ENCODE peak calls at places on chromosomes 13 and 19, in five cellular contexts. A is GM12878, L is H1, X is HepG2, M is NT2/D1. N is an unnamed sample.

GRCh38 chr13:32142956-32143375 is 111.4 kb downstream of the FRY start:
- DNase-seq in A (no peak), L (no peak), X (peak), M (peak), N (no peak)

GRCh38 chr13:52025475-52026245 is 1.2 kb downstream of the UTP14C start:
- DNase-seq in A (no peak), L (no peak), X (peak), M (no peak), N (no peak)

GRCh38 chr13:50396001-50396400 is 380.8 kb downstream of the KCNRG start:
- DNase-seq in A (no peak), L (no peak), X (no peak), M (no peak), N (no peak)

GRCh38 chr19:54928299-54928698 is 19.0 kb downstream of the NLRP7 start:
- DNase-seq in A (no peak), L (no peak), X (no peak), M (no peak), N (no peak)

GRCh38 chr13:113548778-113549621 is 35.6 kb upstream of the TFDP1 start:
- DNase-seq in A (no peak), L (peak), X (no peak), M (no peak), N (no peak)

GRCh38 chr13:101575591-101575990 is 123.1 kb downstream of the ITGBL1 start:
- DNase-seq in A (no peak), L (no peak), X (no peak), M (no peak), N (no peak)

GRCh38 chr19:2064788-2065524 is 13.9 kb upstream of the MKNK2 start:
- DNase-seq in A (no peak), L (no peak), X (no peak), M (no peak), N (no peak)

GRCh38 chr19:55642153-55643002 is 1.1 kb upstream of the ZNF581 start:
- DNase-seq in A (no peak), L (peak), X (no peak), M (no peak), N (no peak)

GRCh38 chr19:2477732-2478191 is 1.8 kb downstream of the GADD45B start:
- DNase-seq in A (no peak), L (no peak), X (no peak), M (no peak), N (no peak)

GRCh38 chr19:38919837-38920528 is 8.0 kb upstream of the CCER2 start:
- DNase-seq in A (no peak), L (no peak), X (no peak), M (no peak), N (no peak)

GRCh38 chr13:113669231-113669870 is 2.3 kb downstream of the GRK1 start:
- DNase-seq in A (no peak), L (no peak), X (no peak), M (no peak), N (no peak)

GRCh38 chr13:106440846-106441245 is 94.6 kb downstream of the EFNB2 start:
- DNase-seq in A (no peak), L (no peak), X (no peak), M (no peak), N (no peak)

GRCh38 chr13:33721719-33722118 is 96.2 kb upstream of the RFC3 start:
- DNase-seq in A (no peak), L (no peak), X (no peak), M (no peak), N (no peak)

GRCh38 chr13:33015791-33016323 is 366 bp upstream of the KL start:
- DNase-seq in A (no peak), L (peak), X (no peak), M (no peak), N (peak)

GRCh38 chr19:1074512-1075283 is 7.7 kb downstream of the ARHGAP45 start:
- DNase-seq in A (no peak), L (no peak), X (no peak), M (no peak), N (no peak)

GRCh38 chr19:36997152-36997842 is 80.9 kb upstream of the ZNF420 start:
- DNase-seq in A (no peak), L (no peak), X (no peak), M (no peak), N (no peak)

GRCh38 chr19:1774999-1775772 is 21.9 kb downstream of the ONECUT3 start:
- DNase-seq in A (no peak), L (peak), X (no peak), M (no peak), N (peak)

GRCh38 chr19:35479278-35479677 is 11.0 kb downstream of the KRTDAP start:
- DNase-seq in A (no peak), L (no peak), X (no peak), M (no peak), N (no peak)

GRCh38 chr13:112658807-112659206 is 31.0 kb upstream of the ATP11A start:
- DNase-seq in A (no peak), L (no peak), X (no peak), M (no peak), N (no peak)

GRCh38 chr13:40539954-40540706 is 126.3 kb downstream of the FOXO1 start:
- DNase-seq in A (no peak), L (no peak), X (peak), M (peak), N (no peak)

GRCh38 chr13:105139380-105140285 is 1395.8 kb downstream of the EFNB2 start:
- DNase-seq in A (peak), L (no peak), X (peak), M (no peak), N (peak)

GRCh38 chr13:109871018-109871370 is 84.6 kb upstream of the IRS2 start:
- DNase-seq in A (no peak), L (no peak), X (no peak), M (no peak), N (no peak)

GRCh38 chr13:80558074-80558473 is 217.1 kb upstream of the SPRY2 start:
- DNase-seq in A (no peak), L (no peak), X (no peak), M (no peak), N (no peak)

GRCh38 chr19:13981467-13981866 is 24.7 kb downstream of the RFX1 start:
- DNase-seq in A (no peak), L (no peak), X (no peak), M (no peak), N (no peak)

GRCh38 chr19:58577581-58578429 is 4.7 kb upstream of the MZF1 start:
- DNase-seq in A (no peak), L (no peak), X (no peak), M (no peak), N (no peak)

GRCh38 chr13:35889560-35889959 is 241.6 kb downstream of the DCLK1 start:
- DNase-seq in A (no peak), L (no peak), X (no peak), M (no peak), N (no peak)

GRCh38 chr19:43430142-43430710 is 15.5 kb downstream of the TEX101 start:
- DNase-seq in A (no peak), L (no peak), X (no peak), M (no peak), N (no peak)

GRCh38 chr13:102845630-102846260 is at the start of gene ERCC5:
- DNase-seq in A (peak), L (peak), X (peak), M (peak), N (peak)

GRCh38 chr13:22936228-22936627 is 244.6 kb upstream of the SGCG start:
- DNase-seq in A (no peak), L (no peak), X (no peak), M (no peak), N (no peak)

GRCh38 chr13:71517004-71517403 is 350.0 kb downstream of the DACH1 start:
- DNase-seq in A (no peak), L (no peak), X (no peak), M (no peak), N (no peak)

GRCh38 chr13:20534038-20534608 is 8.5 kb upstream of the CRYL1 start:
- DNase-seq in A (no peak), L (no peak), X (peak), M (no peak), N (no peak)

GRCh38 chr13:67630640-67631039 is 400.5 kb upstream of the PCDH9 start:
- DNase-seq in A (no peak), L (no peak), X (no peak), M (no peak), N (no peak)

GRCh38 chr19:34220472-34221063 is 33.8 kb upstream of the GARRE1 start:
- DNase-seq in A (no peak), L (peak), X (peak), M (no peak), N (peak)

GRCh38 chr13:39254606-39255005 is 216.3 kb downstream of the NHLRC3 start:
- DNase-seq in A (no peak), L (no peak), X (no peak), M (no peak), N (no peak)

GRCh38 chr13:31545616-31546015 is 193.7 kb upstream of the RXFP2 start:
- DNase-seq in A (no peak), L (no peak), X (no peak), M (no peak), N (no peak)

GRCh38 chr13:58876473-58876872 is 1244.9 kb downstream of the PCDH17 start:
- DNase-seq in A (no peak), L (no peak), X (no peak), M (no peak), N (no peak)

GRCh38 chr13:29884671-29885424 is 34.4 kb upstream of the UBL3 start:
- DNase-seq in A (no peak), L (no peak), X (peak), M (peak), N (no peak)

GRCh38 chr13:76293751-76294150 is 592.5 kb downstream of the KCTD12 start:
- DNase-seq in A (no peak), L (no peak), X (no peak), M (no peak), N (no peak)
- TF ChIP-seq SUZ12 in A (no peak), L (no peak), X (no peak), M (no peak), N (no peak)

GRCh38 chr19:21410166-21410565 is 13.2 kb downstream of the ZNF493 start:
- DNase-seq in A (no peak), L (no peak), X (no peak), M (no peak), N (no peak)
- TF ChIP-seq SUZ12 in A (no peak), L (no peak), X (no peak), M (no peak), N (no peak)

GRCh38 chr13:77749481-77749880 is 52.0 kb downstream of the SLAIN1 start:
- DNase-seq in A (no peak), L (no peak), X (no peak), M (no peak), N (no peak)

GRCh38 chr13:77752512-77753069 is 55.1 kb downstream of the SLAIN1 start:
- DNase-seq in A (no peak), L (no peak), X (no peak), M (no peak), N (no peak)

DNA sequence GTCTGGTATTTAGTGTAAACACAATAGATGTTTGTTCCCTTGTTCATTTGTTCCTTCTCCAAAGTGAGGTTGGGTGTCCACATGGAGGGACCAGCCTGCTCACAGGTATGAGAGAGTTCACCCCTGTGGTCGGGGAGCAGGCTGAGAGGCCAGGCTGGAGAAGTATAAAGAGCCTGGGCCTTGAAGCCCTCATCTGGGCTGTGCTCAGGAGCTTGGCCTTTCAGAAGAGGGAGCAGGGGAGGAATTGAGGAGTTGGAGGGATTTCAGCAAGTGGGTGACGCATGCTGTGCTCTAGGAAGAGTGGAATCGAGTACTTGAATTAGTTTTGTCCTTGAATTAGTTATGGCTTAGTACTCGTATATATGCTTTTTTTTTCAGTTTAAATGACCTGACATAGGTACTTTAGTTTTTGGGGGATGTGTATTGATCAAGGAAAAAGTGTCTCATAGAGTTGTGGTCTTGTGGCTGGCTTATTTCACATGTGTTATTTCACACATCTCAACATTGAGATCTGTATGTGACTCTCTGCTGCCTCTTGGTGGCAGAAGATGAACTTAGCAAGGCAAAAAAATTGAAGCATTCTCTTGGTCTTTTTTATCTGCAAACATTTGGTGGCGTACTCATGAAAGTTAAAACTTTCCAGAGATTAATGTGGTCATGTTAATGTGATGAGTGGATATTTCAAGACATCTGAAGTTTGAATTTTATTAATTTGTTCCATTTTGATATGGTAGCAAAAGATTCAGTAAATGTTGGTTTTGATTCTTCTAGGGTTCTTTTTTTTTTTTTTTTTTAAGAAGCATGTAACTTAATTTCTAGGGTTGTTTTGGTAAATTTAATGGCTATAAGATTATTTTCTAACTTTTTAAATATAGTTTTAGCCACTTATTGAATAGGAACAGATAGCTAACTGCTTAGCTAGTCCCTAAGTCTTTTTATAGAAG is 54.3 kb downstream of the SLAIN1 start:
- DNase-seq in A (peak), L (no peak), X (peak), M (peak), N (peak)
- TF ChIP-seq SUZ12 in A (no peak), L (no peak), X (no peak), M (no peak), N (no peak)

DNA sequence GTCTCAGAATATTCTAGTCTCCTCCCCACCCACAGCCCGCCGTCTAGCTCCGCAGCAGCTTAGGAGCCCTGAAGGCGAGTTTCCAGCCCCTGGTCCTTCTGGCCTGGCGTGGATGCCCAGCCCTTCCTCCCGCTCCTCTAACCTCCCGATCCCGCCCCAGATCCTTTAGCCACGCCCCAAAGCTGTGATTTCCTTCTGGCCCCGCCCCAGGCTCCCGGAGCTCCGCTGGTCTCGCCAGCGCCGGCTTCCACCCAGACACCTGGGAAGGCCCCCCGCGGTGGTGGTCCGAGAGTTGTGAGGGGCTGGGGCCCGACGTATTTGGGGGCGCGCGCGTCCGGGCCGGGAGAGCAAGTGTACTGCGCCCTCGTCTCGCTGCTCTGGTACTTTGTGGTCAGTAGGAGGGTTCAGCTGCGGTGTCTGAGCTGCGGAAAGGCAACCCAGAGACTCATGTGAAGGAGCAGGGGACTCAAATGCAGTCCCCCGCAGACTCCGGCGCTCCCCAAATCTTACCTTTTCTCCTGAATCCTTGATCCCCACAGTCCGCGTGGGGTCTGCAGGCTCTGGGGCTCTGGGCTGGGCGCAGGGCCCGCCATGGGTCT is at the start of gene CGB7:
- DNase-seq in A (no peak), L (peak), X (peak), M (no peak), N (peak)
- TF ChIP-seq SUZ12 in A (no peak), L (no peak), X (no peak), M (no peak), N (no peak)

GRCh38 chr19:5547881-5548280 is 19.9 kb downstream of the TINCR start:
- DNase-seq in A (no peak), L (peak), X (peak), M (peak), N (peak)
- TF ChIP-seq SUZ12 in A (no peak), L (no peak), X (no peak), M (no peak), N (no peak)

GRCh38 chr13:60583911-60584753 is 187.1 kb downstream of the TDRD3 start:
- DNase-seq in A (no peak), L (peak), X (no peak), M (peak), N (no peak)

GRCh38 chr13:60583196-60583908 is 186.3 kb downstream of the TDRD3 start:
- DNase-seq in A (no peak), L (no peak), X (peak), M (peak), N (no peak)

GRCh38 chr13:60590775-60591174 is 193.8 kb downstream of the TDRD3 start:
- DNase-seq in A (no peak), L (no peak), X (no peak), M (no peak), N (no peak)

DNA sequence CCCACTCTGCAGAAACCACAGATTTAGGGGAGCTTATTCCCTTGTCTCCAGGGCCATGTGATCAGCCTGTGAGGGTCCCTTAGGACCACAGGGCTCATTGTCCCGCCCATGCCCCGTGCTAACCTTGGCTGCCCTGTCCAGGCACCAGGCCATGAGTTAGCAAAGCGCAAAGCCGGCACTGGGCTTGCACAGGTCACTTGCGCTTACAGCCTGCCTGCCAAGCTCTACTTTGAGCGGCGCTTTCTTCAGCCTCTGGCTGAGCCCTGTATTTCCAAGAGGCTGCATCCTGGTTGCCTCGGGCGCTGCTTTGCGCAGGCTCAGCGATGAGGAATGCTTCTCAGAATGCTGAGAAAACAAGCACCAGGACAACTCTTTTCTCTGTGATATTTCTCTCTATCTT is 188.0 kb downstream of the TDRD3 start:
- DNase-seq in A (no peak), L (peak), X (no peak), M (peak), N (no peak)
- TF ChIP-seq SUZ12 in A (no peak), L (no peak), X (no peak), M (no peak), N (no peak)

GRCh38 chr19:6223461-6224307 is 56.1 kb downstream of the MLLT1 start:
- DNase-seq in A (no peak), L (no peak), X (no peak), M (no peak), N (no peak)
- TF ChIP-seq SUZ12 in A (no peak), L (no peak), X (no peak), M (no peak), N (no peak)

GRCh38 chr13:72853000-72853399 is 71.1 kb downstream of the PIBF1 start:
- DNase-seq in A (no peak), L (no peak), X (no peak), M (no peak), N (no peak)

GRCh38 chr13:72852207-72852606 is 70.3 kb downstream of the PIBF1 start:
- DNase-seq in A (no peak), L (no peak), X (no peak), M (no peak), N (no peak)

GRCh38 chr13:72851678-72852014 is 69.7 kb downstream of the PIBF1 start:
- DNase-seq in A (no peak), L (no peak), X (no peak), M (no peak), N (no peak)

GRCh38 chr13:72850959-72851677 is 69.2 kb downstream of the PIBF1 start:
- DNase-seq in A (no peak), L (peak), X (no peak), M (no peak), N (no peak)

DNA sequence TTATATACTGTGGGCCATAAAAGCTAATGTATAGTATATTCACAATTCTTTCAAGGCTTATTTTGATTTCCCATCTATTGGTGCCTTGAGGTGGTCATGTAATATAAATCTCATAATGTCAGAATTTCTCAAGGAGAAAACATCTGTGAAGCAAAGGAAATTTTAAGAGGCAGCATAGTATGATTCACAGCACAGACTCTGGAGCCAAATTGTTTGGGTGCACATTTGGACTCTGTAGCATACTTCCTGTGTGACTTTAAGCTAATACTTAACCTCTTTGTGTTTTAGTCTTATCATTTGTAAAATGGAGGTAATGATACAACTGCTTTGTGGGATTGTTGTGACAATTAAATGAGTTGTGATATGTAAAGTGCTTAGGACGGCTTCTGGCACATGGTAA is 67.6 kb downstream of the PIBF1 start:
- DNase-seq in A (no peak), L (no peak), X (no peak), M (no peak), N (no peak)
- TF ChIP-seq SUZ12 in A (no peak), L (no peak), X (no peak), M (no peak), N (no peak)

GRCh38 chr13:48449656-48450055 is 36.7 kb upstream of the LPAR6 start:
- DNase-seq in A (no peak), L (no peak), X (no peak), M (no peak), N (no peak)

GRCh38 chr13:48443442-48444208 is 30.7 kb upstream of the LPAR6 start:
- DNase-seq in A (no peak), L (no peak), X (no peak), M (no peak), N (no peak)

GRCh38 chr13:48448285-48448962 is 35.5 kb upstream of the LPAR6 start:
- DNase-seq in A (no peak), L (no peak), X (no peak), M (no peak), N (no peak)

GRCh38 chr13:48446454-48446853 is 33.5 kb upstream of the LPAR6 start:
- DNase-seq in A (no peak), L (no peak), X (no peak), M (no peak), N (no peak)

GRCh38 chr13:48448963-48449614 is 36.2 kb upstream of the LPAR6 start:
- DNase-seq in A (no peak), L (no peak), X (no peak), M (no peak), N (no peak)
- TF ChIP-seq SUZ12 in A (no peak), L (no peak), X (no peak), M (no peak), N (no peak)

GRCh38 chr13:99151516-99151915 is 49.1 kb upstream of the UBAC2 start:
- DNase-seq in A (no peak), L (no peak), X (no peak), M (no peak), N (no peak)

GRCh38 chr13:99155821-99156220 is 44.8 kb upstream of the UBAC2 start:
- DNase-seq in A (no peak), L (no peak), X (no peak), M (no peak), N (no peak)

GRCh38 chr13:99153219-99153618 is 47.4 kb upstream of the UBAC2 start:
- DNase-seq in A (no peak), L (no peak), X (no peak), M (no peak), N (no peak)

GRCh38 chr13:99154064-99154463 is 46.6 kb upstream of the UBAC2 start:
- DNase-seq in A (no peak), L (no peak), X (no peak), M (no peak), N (no peak)

GRCh38 chr13:99150575-99151370 is 49.9 kb upstream of the UBAC2 start:
- DNase-seq in A (no peak), L (no peak), X (no peak), M (no peak), N (no peak)
- TF ChIP-seq SUZ12 in A (no peak), L (no peak), X (no peak), M (no peak), N (no peak)

N was measured in HEK293T.